ENCODE peak calls at places on chromosomes 16 and 17, in six cellular contexts. C is HFF-Myc, P is A549, J is foreskin keratinocyte, I is GM23338, D is mesothelial cell of epicardium. B is an unnamed sample.

GRCh38 chr16:30519120-30520049 is 7.0 kb downstream of the ZNF768 start:
- DNase-seq in C (no peak), P (no peak), J (no peak), I (no peak), D (no peak), B (no peak)

GRCh38 chr17:81731271-81731670 is 19.2 kb downstream of the SLC25A10 start:
- DNase-seq in C (no peak), P (no peak), J (no peak), I (no peak), D (no peak), B (no peak)

GRCh38 chr17:4632583-4632923 is 8.9 kb downstream of the ALOX15 start:
- DNase-seq in C (no peak), P (peak), J (no peak), I (no peak), D (no peak), B (no peak)

GRCh38 chr16:24580665-24581064 is 41.3 kb downstream of the RBBP6 start:
- DNase-seq in C (peak), P (peak), J (no peak), I (no peak), D (no peak), B (no peak)

GRCh38 chr17:73765824-73766563 is 121.7 kb upstream of the SDK2 start:
- DNase-seq in C (no peak), P (no peak), J (no peak), I (no peak), D (no peak), B (no peak)

GRCh38 chr17:81097134-81097942 is 62.4 kb downstream of the BAIAP2 start:
- DNase-seq in C (no peak), P (peak), J (no peak), I (peak), D (peak), B (peak)

GRCh38 chr17:48757524-48757961 is 29.0 kb upstream of the HOXB13 start:
- DNase-seq in C (no peak), P (no peak), J (no peak), I (no peak), D (no peak), B (no peak)

GRCh38 chr17:30323262-30323894 is 10.5 kb downstream of the TMIGD1 start:
- DNase-seq in C (no peak), P (no peak), J (no peak), I (no peak), D (no peak), B (peak)

GRCh38 chr17:56699186-56699895 is 105.8 kb downstream of the NOG start:
- DNase-seq in C (peak), P (peak), J (peak), I (peak), D (peak), B (peak)

GRCh38 chr16:47528431-47528830 is 67.3 kb downstream of the PHKB start:
- DNase-seq in C (no peak), P (no peak), J (no peak), I (no peak), D (no peak), B (no peak)

GRCh38 chr17:49003557-49004511 is 6.6 kb downstream of the IGF2BP1 start:
- DNase-seq in C (no peak), P (no peak), J (no peak), I (peak), D (no peak), B (peak)

GRCh38 chr17:36851230-36851629 is 86.0 kb upstream of the LHX1 start:
- DNase-seq in C (no peak), P (peak), J (peak), I (no peak), D (no peak), B (no peak)

GRCh38 chr16:2475413-2476344 is 752 bp downstream of the TBC1D24 start:
- DNase-seq in C (no peak), P (no peak), J (no peak), I (peak), D (no peak), B (no peak)

GRCh38 chr16:2015117-2015946 is 4.3 kb upstream of the NPW start:
- DNase-seq in C (no peak), P (peak), J (peak), I (no peak), D (no peak), B (no peak)

GRCh38 chr17:58806046-58806445 is 50.4 kb downstream of the PPM1E start:
- DNase-seq in C (no peak), P (no peak), J (no peak), I (no peak), D (no peak), B (no peak)

GRCh38 chr17:7903154-7904103 is 12.7 kb downstream of the RNF227 start:
- DNase-seq in C (no peak), P (no peak), J (no peak), I (no peak), D (no peak), B (no peak)

GRCh38 chr17:43324205-43324893 is 74.4 kb upstream of the ARL4D start:
- DNase-seq in C (no peak), P (peak), J (no peak), I (peak), D (no peak), B (no peak)

GRCh38 chr16:84209989-84210388 is 19.0 kb downstream of the ADAD2 start:
- DNase-seq in C (no peak), P (no peak), J (no peak), I (peak), D (no peak), B (no peak)
- TF ChIP-seq CTCF in C (peak), P (peak), J (peak), I (peak), D (no peak), B (no peak)

GRCh38 chr16:58129097-58129936 is at the start of gene CFAP20:
- DNase-seq in C (peak), P (peak), J (peak), I (peak), D (peak), B (peak)
- TF ChIP-seq CTCF in C (no peak), P (no peak), J (no peak), I (no peak), D (no peak), B (no peak)

GRCh38 chr16:6016530-6017184 is 919.1 kb upstream of the EEF2KMT start:
- DNase-seq in C (no peak), P (peak), J (peak), I (peak), D (no peak), B (no peak)
- TF ChIP-seq CTCF in C (no peak), P (peak), J (peak), I (peak), D (peak), B (peak)

DNA sequence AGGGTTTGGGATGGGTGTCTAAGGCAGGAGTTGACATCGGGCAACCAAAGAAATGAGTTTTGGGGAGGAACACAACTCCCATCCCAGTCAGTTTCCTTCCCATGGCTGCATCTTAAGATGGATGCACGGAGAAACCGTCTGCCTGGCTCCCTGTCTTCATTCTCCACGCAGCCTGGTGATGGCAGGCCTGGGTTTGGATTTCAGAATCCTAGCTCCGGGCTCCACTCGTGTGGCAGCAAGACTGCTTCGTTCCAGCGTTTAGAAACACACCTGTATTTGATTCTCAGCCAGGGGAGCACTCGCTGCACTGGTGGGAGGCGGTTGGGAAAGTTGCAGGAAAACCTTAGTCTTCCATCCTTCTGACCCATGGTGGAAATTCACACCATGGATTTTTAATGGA is 141.1 kb downstream of the RAB11FIP4 start:
- DNase-seq in C (no peak), P (no peak), J (no peak), I (no peak), D (no peak), B (no peak)
- TF ChIP-seq CTCF in C (no peak), P (no peak), J (no peak), I (no peak), D (no peak), B (no peak)

DNA sequence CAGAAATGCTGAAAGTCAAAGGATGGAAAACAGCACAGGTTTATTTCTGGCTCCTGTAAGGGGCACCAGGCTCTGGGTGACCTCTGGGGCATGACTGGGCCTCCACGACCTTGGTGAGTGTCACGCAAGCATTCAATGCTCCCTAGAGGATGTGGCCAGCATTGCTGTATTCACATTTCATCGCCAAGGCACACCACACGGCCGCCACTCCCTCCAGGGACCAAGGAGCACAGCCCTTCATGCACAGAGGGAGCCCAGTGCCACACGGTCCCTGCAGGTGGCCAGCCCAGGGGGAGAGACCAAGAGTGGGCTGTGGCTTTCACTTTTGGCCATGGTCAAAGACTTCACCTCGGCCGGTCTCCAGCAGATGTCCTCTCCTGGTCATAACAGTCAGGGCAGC is 137.4 kb upstream of the TNRC6C start:
- DNase-seq in C (no peak), P (peak), J (no peak), I (peak), D (no peak), B (no peak)
- TF ChIP-seq CTCF in C (no peak), P (no peak), J (no peak), I (peak), D (no peak), B (no peak)

GRCh38 chr16:86834451-86835035 is 256.2 kb downstream of the FOXL1 start:
- DNase-seq in C (peak), P (peak), J (no peak), I (peak), D (no peak), B (no peak)
- TF ChIP-seq CTCF in C (peak), P (peak), J (peak), I (peak), D (no peak), B (peak)

DNA sequence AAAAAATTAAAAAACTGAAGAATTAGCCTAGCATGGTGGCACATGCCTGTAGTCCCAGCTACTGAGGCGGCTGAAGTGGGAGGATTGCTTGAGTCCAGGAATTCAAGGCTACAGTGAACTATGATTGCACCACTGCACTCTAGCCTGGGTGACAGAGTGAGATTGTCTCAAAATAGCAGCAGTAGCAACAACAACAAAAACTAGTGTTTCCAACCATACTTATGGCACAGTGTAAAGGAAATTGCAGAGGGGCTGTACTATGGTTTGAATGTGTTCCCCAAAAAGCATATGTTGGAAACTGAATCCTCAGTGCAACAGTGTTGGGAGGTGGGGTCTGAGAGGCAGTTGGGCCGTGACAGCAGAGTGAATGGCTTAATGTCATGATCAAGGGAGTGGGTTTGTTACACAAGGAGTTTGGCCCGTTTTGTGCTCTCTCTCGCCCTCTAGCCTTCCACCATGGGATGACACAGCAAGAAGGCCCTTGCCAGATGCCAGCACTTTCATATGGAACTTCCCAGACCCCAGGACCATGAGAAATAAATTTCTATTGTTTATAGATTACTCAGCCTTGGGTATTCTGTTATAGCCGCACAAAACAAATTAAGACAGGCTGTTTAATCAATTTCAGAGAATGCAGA is 70.0 kb downstream of the PGS1 start:
- DNase-seq in C (no peak), P (no peak), J (no peak), I (peak), D (no peak), B (no peak)
- TF ChIP-seq CTCF in C (peak), P (no peak), J (peak), I (peak), D (no peak), B (peak)